ENCODE peak calls at places on chromosomes 4 and X, in five cellular contexts. One of them, this sample, is unnamed.

GRCh38 chrX:11407331-11408110 is 114.3 kb downstream of the AMELX start:
- DNase-seq in SJCRH30: no peak
- DNase-seq in thyroid gland: no peak
- DNase-seq in aorta: no peak
- DNase-seq in tibial artery: no peak
- DNase-seq in this sample: no peak

GRCh38 chr4:10032625-10033024 is 11.3 kb upstream of the SLC2A9 start:
- DNase-seq in aorta: no peak
- DNase-seq in thyroid gland: no peak
- DNase-seq in SJCRH30: peak; percentile 23
- DNase-seq in tibial artery: no peak
- DNase-seq in this sample: no peak

GRCh38 chr4:186946682-186947294 is 223.1 kb upstream of the FAT1 start:
- DNase-seq in tibial artery: no peak
- DNase-seq in thyroid gland: no peak
- DNase-seq in aorta: no peak
- DNase-seq in SJCRH30: peak; percentile 66
- DNase-seq in this sample: no peak

GRCh38 chrX:10395179-10395578 is 225.2 kb downstream of the MID1 start:
- DNase-seq in aorta: no peak
- DNase-seq in thyroid gland: no peak
- DNase-seq in tibial artery: no peak
- DNase-seq in SJCRH30: peak; percentile 41
- DNase-seq in this sample: no peak

GRCh38 chrX:5936438-5936837 is 292.2 kb downstream of the NLGN4X start:
- DNase-seq in aorta: no peak
- DNase-seq in tibial artery: peak; percentile 25
- DNase-seq in thyroid gland: no peak
- DNase-seq in SJCRH30: no peak
- DNase-seq in this sample: no peak

GRCh38 chrX:46325312-46325877 is 219.8 kb downstream of the ZNF674 start:
- DNase-seq in tibial artery: no peak
- DNase-seq in aorta: peak; percentile 50
- DNase-seq in thyroid gland: peak; percentile 71
- DNase-seq in SJCRH30: peak; percentile 11
- DNase-seq in this sample: no peak

GRCh38 chr4:182144621-182145359 is 98.4 kb upstream of the TENM3 start:
- DNase-seq in aorta: no peak
- DNase-seq in thyroid gland: peak; percentile 35
- DNase-seq in tibial artery: no peak
- DNase-seq in SJCRH30: peak; percentile 54
- DNase-seq in this sample: no peak

GRCh38 chrX:49919617-49920016 is 2.8 kb upstream of the CLCN5 start:
- DNase-seq in aorta: peak; percentile 50
- DNase-seq in tibial artery: peak; percentile 39
- DNase-seq in SJCRH30: peak; percentile 57
- DNase-seq in thyroid gland: peak; percentile 82
- DNase-seq in this sample: no peak

GRCh38 chrX:136816970-136817369 is 36.2 kb upstream of the ARHGEF6 start:
- DNase-seq in tibial artery: no peak
- DNase-seq in thyroid gland: no peak
- DNase-seq in aorta: no peak
- DNase-seq in SJCRH30: no peak
- DNase-seq in this sample: no peak

GRCh38 chr4:93788712-93789111 is 39.8 kb upstream of the ATOH1 start:
- DNase-seq in aorta: no peak
- DNase-seq in tibial artery: no peak
- DNase-seq in SJCRH30: peak; percentile 19
- DNase-seq in thyroid gland: no peak
- DNase-seq in this sample: no peak

GRCh38 chr4:173367285-173367684 is 3.5 kb upstream of the SAP30 start:
- DNase-seq in SJCRH30: no peak
- DNase-seq in aorta: no peak
- DNase-seq in tibial artery: no peak
- DNase-seq in thyroid gland: no peak
- DNase-seq in this sample: no peak

GRCh38 chr4:139532951-139533350 is 23.1 kb downstream of the SETD7 start:
- DNase-seq in tibial artery: no peak
- DNase-seq in aorta: no peak
- DNase-seq in thyroid gland: peak; percentile 30
- DNase-seq in SJCRH30: peak; percentile 83
- DNase-seq in this sample: no peak

GRCh38 chrX:33906971-33907370 is 225.1 kb downstream of the FAM47A start:
- DNase-seq in tibial artery: no peak
- DNase-seq in thyroid gland: no peak
- DNase-seq in aorta: no peak
- DNase-seq in SJCRH30: no peak
- DNase-seq in this sample: no peak
- H3K4me1 ChIP-seq in tibial artery: no peaks in the 10 kb centered on the region
- H3K4me1 ChIP-seq in thyroid gland: no peaks in the 10 kb centered on the region
- H3K4me1 ChIP-seq in aorta: no peaks in the 10 kb centered on the region
- H3K4me1 ChIP-seq in SJCRH30: no peaks in the 10 kb centered on the region
- H3K4me1 ChIP-seq in this sample: no peaks in the 10 kb centered on the region

DNA sequence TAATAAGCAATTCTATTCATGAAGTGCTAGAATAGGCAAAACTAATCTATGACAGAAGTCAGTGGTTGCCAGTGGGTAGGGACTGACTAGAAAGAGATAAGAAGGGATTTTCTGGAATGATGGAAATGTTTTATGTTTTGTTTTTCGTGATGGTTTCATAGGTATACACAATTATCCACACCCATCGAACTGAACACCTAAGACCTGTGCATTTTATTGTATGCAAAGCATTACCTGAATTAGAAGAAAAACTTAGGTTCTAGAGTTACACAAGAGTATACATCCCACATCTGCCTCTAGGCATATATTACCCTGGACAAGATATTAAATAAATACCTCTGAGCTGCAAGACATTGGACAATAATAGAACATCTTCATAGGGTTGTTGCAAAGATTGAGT is 205.2 kb downstream of the SOWAHB start:
- DNase-seq in SJCRH30: no peak
- DNase-seq in aorta: no peak
- DNase-seq in thyroid gland: no peak
- DNase-seq in tibial artery: no peak
- DNase-seq in this sample: no peak
- H3K27ac ChIP-seq in SJCRH30: no peak overlapping the region
- H3K27ac ChIP-seq in aorta: peak overlapping the region; percentile 34
- H3K27ac ChIP-seq in thyroid gland: no peak overlapping the region
- H3K27ac ChIP-seq in tibial artery: no peak overlapping the region
- H3K27ac ChIP-seq in this sample: no peak overlapping the region

DNA sequence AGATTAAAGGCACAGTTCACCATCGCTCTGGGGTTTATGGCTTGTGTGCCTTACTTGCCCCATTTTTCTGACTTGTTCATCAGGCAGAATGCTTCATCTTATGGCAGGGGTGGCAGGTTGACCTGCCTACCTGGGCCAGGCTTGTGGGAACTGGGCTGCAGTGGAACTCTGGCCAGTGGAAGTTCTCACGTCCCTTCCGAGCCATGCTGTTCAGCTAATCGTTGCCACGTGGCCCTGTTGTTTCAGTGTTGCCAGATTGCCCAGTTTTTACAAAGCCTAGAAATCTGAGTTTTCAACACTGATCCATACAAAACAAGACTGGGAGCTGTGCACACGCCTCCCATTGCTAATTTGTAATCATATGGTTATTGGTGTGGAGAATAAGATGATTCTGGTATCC is 291.9 kb downstream of the ARHGAP10 start:
- DNase-seq in thyroid gland: no peak
- DNase-seq in SJCRH30: no peak
- DNase-seq in aorta: no peak
- DNase-seq in tibial artery: no peak
- DNase-seq in this sample: no peak
- H3K4me1 ChIP-seq in thyroid gland: peaks cover 6% of the 10 kb centered on the region
- H3K4me1 ChIP-seq in SJCRH30: no peaks in the 10 kb centered on the region
- H3K4me1 ChIP-seq in aorta: peaks cover 7% of the 10 kb centered on the region
- H3K4me1 ChIP-seq in tibial artery: peaks cover 31% of the 10 kb centered on the region
- H3K4me1 ChIP-seq in this sample: no peaks in the 10 kb centered on the region

DNA sequence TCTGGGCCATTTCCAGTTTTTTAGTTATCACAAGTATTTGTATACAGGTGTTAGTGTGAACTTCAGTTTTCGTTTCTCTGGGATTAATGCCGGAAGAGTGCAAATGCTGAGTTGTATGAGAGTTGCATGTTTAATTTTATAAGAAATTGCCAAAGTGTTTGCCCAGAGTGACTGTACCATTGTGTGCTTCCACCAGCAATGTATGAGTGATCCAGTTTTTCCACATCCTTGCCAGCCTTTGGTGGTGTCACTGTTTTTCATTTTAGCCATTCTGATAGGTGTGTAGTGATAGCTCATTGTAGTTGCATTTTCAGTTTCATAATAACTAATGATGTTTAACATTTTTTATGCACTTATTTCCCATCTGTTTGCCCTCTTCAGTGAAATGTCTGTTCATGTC is 18.4 kb downstream of the PLS3 start:
- DNase-seq in tibial artery: no peak
- DNase-seq in SJCRH30: no peak
- DNase-seq in aorta: no peak
- DNase-seq in thyroid gland: no peak
- DNase-seq in this sample: no peak
- H3K27ac ChIP-seq in tibial artery: peak overlapping the region; percentile 5
- H3K27ac ChIP-seq in SJCRH30: no peak overlapping the region
- H3K27ac ChIP-seq in aorta: no peak overlapping the region
- H3K27ac ChIP-seq in thyroid gland: no peak overlapping the region
- H3K27ac ChIP-seq in this sample: no peak overlapping the region